ENCODE peak calls at places on chromosome 6, in five cellular contexts. One of them, this sample, is unnamed.

GRCh38 chr6:151437401-151437800 is 14.5 kb downstream of the RMND1 start:
- DNase-seq in IMR-90: peak; percentile 51
- DNase-seq in neuronal stem cell: no peak
- DNase-seq in mesendoderm: no peak
- DNase-seq in trophoblast cell: no peak
- DNase-seq in this sample: no peak

GRCh38 chr6:81304486-81304885 is 448.0 kb downstream of the TENT5A start:
- DNase-seq in IMR-90: no peak
- DNase-seq in neuronal stem cell: no peak
- DNase-seq in mesendoderm: no peak
- DNase-seq in trophoblast cell: no peak
- DNase-seq in this sample: no peak

GRCh38 chr6:81636930-81637568 is 115.4 kb downstream of the TENT5A start:
- DNase-seq in IMR-90: peak; percentile 57
- DNase-seq in neuronal stem cell: no peak
- DNase-seq in mesendoderm: peak; percentile 46
- DNase-seq in trophoblast cell: peak; percentile 86
- DNase-seq in this sample: no peak

GRCh38 chr6:15473741-15474161 is 189.1 kb downstream of the DTNBP1 start:
- DNase-seq in IMR-90: peak; percentile 88
- DNase-seq in neuronal stem cell: no peak
- DNase-seq in mesendoderm: no peak
- DNase-seq in trophoblast cell: peak; percentile 88
- DNase-seq in this sample: no peak

GRCh38 chr6:100482698-100483097 is 18.0 kb upstream of the SIM1 start:
- DNase-seq in IMR-90: no peak
- DNase-seq in neuronal stem cell: no peak
- DNase-seq in mesendoderm: no peak
- DNase-seq in trophoblast cell: no peak
- DNase-seq in this sample: no peak

GRCh38 chr6:79949235-79949634 is 1.9 kb upstream of the ELOVL4 start:
- DNase-seq in IMR-90: peak; percentile 75
- DNase-seq in neuronal stem cell: peak; percentile 51
- DNase-seq in mesendoderm: peak; percentile 86
- DNase-seq in trophoblast cell: peak; percentile 86
- DNase-seq in this sample: peak; percentile 72

GRCh38 chr6:53412751-53413150 is 64.0 kb upstream of the ELOVL5 start:
- DNase-seq in IMR-90: no peak
- DNase-seq in neuronal stem cell: no peak
- DNase-seq in mesendoderm: no peak
- DNase-seq in trophoblast cell: no peak
- DNase-seq in this sample: no peak

GRCh38 chr6:44779130-44779826 is 391.8 kb downstream of the CDC5L start:
- DNase-seq in IMR-90: no peak
- DNase-seq in neuronal stem cell: no peak
- DNase-seq in mesendoderm: no peak
- DNase-seq in trophoblast cell: peak; percentile 23
- DNase-seq in this sample: no peak

GRCh38 chr6:72619883-72620696 is 1.8 kb upstream of the KCNQ5 start:
- DNase-seq in IMR-90: peak; percentile 45
- DNase-seq in neuronal stem cell: peak; percentile 33
- DNase-seq in mesendoderm: peak; percentile 52
- DNase-seq in trophoblast cell: peak; percentile 3
- DNase-seq in this sample: no peak

GRCh38 chr6:143176090-143177021 is 115.7 kb downstream of the AIG1 start:
- DNase-seq in IMR-90: peak; percentile 88
- DNase-seq in neuronal stem cell: no peak
- DNase-seq in mesendoderm: peak; percentile 67
- DNase-seq in trophoblast cell: peak; percentile 97
- DNase-seq in this sample: peak; percentile 69

GRCh38 chr6:42406296-42407280 is 45.1 kb downstream of the TRERF1 start:
- DNase-seq in IMR-90: peak; percentile 18
- DNase-seq in neuronal stem cell: no peak
- DNase-seq in mesendoderm: no peak
- DNase-seq in trophoblast cell: no peak
- DNase-seq in this sample: no peak

GRCh38 chr6:36232172-36232571 is 35.6 kb downstream of the BRPF3 start:
- DNase-seq in IMR-90: no peak
- DNase-seq in neuronal stem cell: no peak
- DNase-seq in mesendoderm: no peak
- DNase-seq in trophoblast cell: no peak
- DNase-seq in this sample: no peak

GRCh38 chr6:143531720-143532504 is 20.4 kb upstream of the FUCA2 start:
- DNase-seq in IMR-90: no peak
- DNase-seq in neuronal stem cell: no peak
- DNase-seq in mesendoderm: no peak
- DNase-seq in trophoblast cell: no peak
- DNase-seq in this sample: no peak

GRCh38 chr6:99185525-99185924 is 163.9 kb downstream of the FAXC start:
- DNase-seq in IMR-90: no peak
- DNase-seq in neuronal stem cell: no peak
- DNase-seq in mesendoderm: no peak
- DNase-seq in trophoblast cell: no peak
- DNase-seq in this sample: no peak

GRCh38 chr6:87243812-87244211 is 78.6 kb upstream of the SMIM8 start:
- DNase-seq in IMR-90: no peak
- DNase-seq in neuronal stem cell: no peak
- DNase-seq in mesendoderm: no peak
- DNase-seq in trophoblast cell: no peak
- DNase-seq in this sample: no peak

GRCh38 chr6:155400022-155400965 is 55.3 kb downstream of the NOX3 start:
- DNase-seq in IMR-90: no peak
- DNase-seq in neuronal stem cell: no peak
- DNase-seq in mesendoderm: no peak
- DNase-seq in trophoblast cell: peak; percentile 20
- DNase-seq in this sample: no peak

GRCh38 chr6:119985952-119986736 is 636.6 kb upstream of the MAN1A1 start:
- DNase-seq in IMR-90: no peak
- DNase-seq in neuronal stem cell: no peak
- DNase-seq in mesendoderm: no peak
- DNase-seq in trophoblast cell: no peak
- DNase-seq in this sample: no peak

GRCh38 chr6:5453531-5453930 is 192.2 kb downstream of the FARS2 start:
- DNase-seq in IMR-90: no peak
- DNase-seq in neuronal stem cell: no peak
- DNase-seq in mesendoderm: no peak
- DNase-seq in trophoblast cell: no peak
- DNase-seq in this sample: no peak

GRCh38 chr6:98054453-98054852 is 771.4 kb upstream of the MMS22L start:
- DNase-seq in IMR-90: peak; percentile 1
- DNase-seq in neuronal stem cell: no peak
- DNase-seq in mesendoderm: peak; percentile 42
- DNase-seq in trophoblast cell: no peak
- DNase-seq in this sample: no peak

GRCh38 chr6:138818496-138819194 is 22.8 kb downstream of the ECT2L start:
- DNase-seq in IMR-90: no peak
- DNase-seq in neuronal stem cell: no peak
- DNase-seq in mesendoderm: peak; percentile 17
- DNase-seq in trophoblast cell: peak; percentile 53
- DNase-seq in this sample: no peak

GRCh38 chr6:154928325-154928922 is 66.7 kb upstream of the TIAM2 start:
- DNase-seq in IMR-90: peak; percentile 69
- DNase-seq in neuronal stem cell: peak; percentile 73
- DNase-seq in mesendoderm: peak; percentile 75
- DNase-seq in trophoblast cell: peak; percentile 91
- DNase-seq in this sample: no peak

GRCh38 chr6:111880181-111880944 is 7.1 kb upstream of the FYN start:
- DNase-seq in IMR-90: peak; percentile 54
- DNase-seq in neuronal stem cell: no peak
- DNase-seq in mesendoderm: peak; percentile 28
- DNase-seq in trophoblast cell: peak; percentile 77
- DNase-seq in this sample: no peak

DNA sequence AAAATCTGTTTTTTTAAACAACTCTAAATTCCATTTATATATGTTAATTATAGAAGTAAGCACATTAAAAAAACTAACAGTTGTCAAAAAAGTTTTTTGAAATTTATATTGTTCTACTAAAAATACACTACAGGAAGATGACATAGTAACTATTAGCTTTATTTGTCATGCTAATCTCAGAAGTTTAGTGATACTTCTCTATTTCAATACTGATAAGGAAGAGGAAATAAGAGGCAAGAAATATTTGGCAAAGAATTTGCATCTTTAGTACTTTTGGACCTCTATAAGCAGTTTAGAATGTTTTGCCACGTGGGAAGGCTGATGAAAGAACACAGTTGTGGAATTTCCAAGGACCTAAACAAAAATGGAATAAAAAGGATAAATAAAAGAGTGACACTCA is 12.6 kb downstream of the IFNGR1 start:
- DNase-seq in IMR-90: no peak
- DNase-seq in neuronal stem cell: no peak
- DNase-seq in mesendoderm: no peak
- DNase-seq in trophoblast cell: no peak
- DNase-seq in this sample: no peak
- H2BK120ac ChIP-seq in IMR-90: no peak overlapping the region
- H2BK120ac ChIP-seq in neuronal stem cell: no peak overlapping the region
- H2BK120ac ChIP-seq in mesendoderm: no peak overlapping the region
- H2BK120ac ChIP-seq in trophoblast cell: no peak overlapping the region
- H2BK120ac ChIP-seq in this sample: no peak overlapping the region

GRCh38 chr6:11648889-11649288 is 111.3 kb downstream of the TMEM170B start:
- DNase-seq in IMR-90: no peak
- DNase-seq in neuronal stem cell: no peak
- DNase-seq in mesendoderm: no peak
- DNase-seq in trophoblast cell: no peak
- DNase-seq in this sample: peak; percentile 42

GRCh38 chr6:11653028-11653583 is 115.6 kb downstream of the TMEM170B start:
- DNase-seq in IMR-90: peak; percentile 97
- DNase-seq in neuronal stem cell: no peak
- DNase-seq in mesendoderm: peak; percentile 99
- DNase-seq in trophoblast cell: peak; percentile 84
- DNase-seq in this sample: peak; percentile 29

GRCh38 chr6:11648436-11648775 is 110.9 kb downstream of the TMEM170B start:
- DNase-seq in IMR-90: no peak
- DNase-seq in neuronal stem cell: no peak
- DNase-seq in mesendoderm: no peak
- DNase-seq in trophoblast cell: peak; percentile 93
- DNase-seq in this sample: no peak

GRCh38 chr6:11650297-11650696 is 112.7 kb downstream of the TMEM170B start:
- DNase-seq in IMR-90: peak; percentile 90
- DNase-seq in neuronal stem cell: peak; percentile 61
- DNase-seq in mesendoderm: peak; percentile 97
- DNase-seq in trophoblast cell: peak; percentile 8
- DNase-seq in this sample: peak; percentile 64

DNA sequence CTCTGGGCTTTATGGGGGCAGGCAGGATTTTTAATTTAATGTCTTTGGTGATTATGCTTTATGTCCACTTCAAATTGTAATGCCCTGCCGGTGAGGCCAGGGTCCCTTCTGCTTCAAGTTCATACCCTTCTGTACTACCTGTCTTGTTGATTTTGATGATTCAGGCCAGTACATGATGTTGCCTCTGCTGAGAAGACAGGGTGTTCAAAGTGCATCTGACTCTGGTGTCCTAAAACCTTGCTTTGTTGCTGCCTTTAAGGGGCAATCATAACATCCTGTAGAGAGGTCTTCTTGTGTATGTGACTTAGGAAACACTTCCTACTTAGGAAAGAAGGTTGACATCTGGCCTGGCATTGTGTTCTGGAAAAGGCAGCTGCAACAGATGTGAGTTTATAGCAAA is 113.2 kb downstream of the TMEM170B start:
- DNase-seq in IMR-90: no peak
- DNase-seq in neuronal stem cell: no peak
- DNase-seq in mesendoderm: peak; percentile 44
- DNase-seq in trophoblast cell: no peak
- DNase-seq in this sample: no peak
- H2BK120ac ChIP-seq in IMR-90: peak overlapping the region; percentile 97
- H2BK120ac ChIP-seq in neuronal stem cell: no peak overlapping the region
- H2BK120ac ChIP-seq in mesendoderm: peak overlapping the region; percentile 99
- H2BK120ac ChIP-seq in trophoblast cell: peak overlapping the region; percentile 74
- H2BK120ac ChIP-seq in this sample: peak overlapping the region; percentile 66

GRCh38 chr6:56850618-56851017 is 104.3 kb upstream of the BEND6 start:
- DNase-seq in IMR-90: no peak
- DNase-seq in neuronal stem cell: no peak
- DNase-seq in mesendoderm: peak; percentile 15
- DNase-seq in trophoblast cell: no peak
- DNase-seq in this sample: no peak

GRCh38 chr6:56851541-56852248 is 103.2 kb upstream of the BEND6 start:
- DNase-seq in IMR-90: peak; percentile 89
- DNase-seq in neuronal stem cell: peak; percentile 66
- DNase-seq in mesendoderm: peak; percentile 94
- DNase-seq in trophoblast cell: peak; percentile 64
- DNase-seq in this sample: peak; percentile 69

GRCh38 chr6:56851104-56851503 is 103.8 kb upstream of the BEND6 start:
- DNase-seq in IMR-90: peak; percentile 74
- DNase-seq in neuronal stem cell: no peak
- DNase-seq in mesendoderm: peak; percentile 84
- DNase-seq in trophoblast cell: no peak
- DNase-seq in this sample: no peak

GRCh38 chr6:56848105-56848504 is 106.8 kb upstream of the BEND6 start:
- DNase-seq in IMR-90: no peak
- DNase-seq in neuronal stem cell: no peak
- DNase-seq in mesendoderm: no peak
- DNase-seq in trophoblast cell: no peak
- DNase-seq in this sample: no peak

GRCh38 chr6:56849876-56850275 is 105.0 kb upstream of the BEND6 start:
- DNase-seq in IMR-90: peak; percentile 81
- DNase-seq in neuronal stem cell: no peak
- DNase-seq in mesendoderm: peak; percentile 93
- DNase-seq in trophoblast cell: peak; percentile 23
- DNase-seq in this sample: no peak
- H2BK120ac ChIP-seq in IMR-90: peak overlapping the region; percentile 84
- H2BK120ac ChIP-seq in neuronal stem cell: no peak overlapping the region
- H2BK120ac ChIP-seq in mesendoderm: no peak overlapping the region
- H2BK120ac ChIP-seq in trophoblast cell: no peak overlapping the region
- H2BK120ac ChIP-seq in this sample: no peak overlapping the region

GRCh38 chr6:130578713-130579112 is 212.9 kb downstream of the TMEM200A start:
- DNase-seq in IMR-90: no peak
- DNase-seq in neuronal stem cell: no peak
- DNase-seq in mesendoderm: no peak
- DNase-seq in trophoblast cell: no peak
- DNase-seq in this sample: no peak

GRCh38 chr6:130574146-130574545 is 208.3 kb downstream of the TMEM200A start:
- DNase-seq in IMR-90: no peak
- DNase-seq in neuronal stem cell: no peak
- DNase-seq in mesendoderm: no peak
- DNase-seq in trophoblast cell: no peak
- DNase-seq in this sample: no peak

GRCh38 chr6:130575557-130575956 is 209.7 kb downstream of the TMEM200A start:
- DNase-seq in IMR-90: no peak
- DNase-seq in neuronal stem cell: no peak
- DNase-seq in mesendoderm: no peak
- DNase-seq in trophoblast cell: no peak
- DNase-seq in this sample: no peak

GRCh38 chr6:130577178-130577919 is 211.5 kb downstream of the TMEM200A start:
- DNase-seq in IMR-90: no peak
- DNase-seq in neuronal stem cell: no peak
- DNase-seq in mesendoderm: no peak
- DNase-seq in trophoblast cell: no peak
- DNase-seq in this sample: no peak

DNA sequence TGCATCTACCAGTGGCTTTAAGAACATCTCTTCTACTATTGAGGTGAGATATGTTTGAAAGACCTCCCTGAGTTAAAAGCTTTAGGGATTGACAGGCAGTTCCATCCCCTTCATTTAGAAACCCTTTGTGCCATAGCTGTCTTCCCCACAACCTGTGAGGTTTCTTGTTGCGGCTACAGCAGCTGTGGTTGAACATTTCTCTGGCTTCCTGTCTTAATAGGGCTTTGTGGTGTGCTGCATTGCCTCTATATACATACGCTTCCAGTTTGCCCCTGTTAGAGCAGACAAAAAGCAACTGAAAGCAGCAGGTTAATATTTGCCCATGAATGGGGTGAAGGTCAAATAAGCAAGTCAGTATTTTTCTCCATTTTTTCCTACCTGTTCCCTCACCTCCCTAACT is 210.2 kb downstream of the TMEM200A start:
- DNase-seq in IMR-90: no peak
- DNase-seq in neuronal stem cell: no peak
- DNase-seq in mesendoderm: no peak
- DNase-seq in trophoblast cell: no peak
- DNase-seq in this sample: no peak
- H2BK120ac ChIP-seq in IMR-90: no peak overlapping the region
- H2BK120ac ChIP-seq in neuronal stem cell: no peak overlapping the region
- H2BK120ac ChIP-seq in mesendoderm: no peak overlapping the region
- H2BK120ac ChIP-seq in trophoblast cell: no peak overlapping the region
- H2BK120ac ChIP-seq in this sample: no peak overlapping the region